ENCODE peak calls at places on chromosomes 7 and 10, in four cellular contexts. N is HuH-7; V is D341Med; W is CD4-positive, alpha-beta T cell. H is an unnamed sample.

GRCh38 chr10:52950578-52950977 is 178.0 kb upstream of the MBL2 start:
- DNase-seq in N (no peak), V (no peak), W (no peak), H (no peak)

GRCh38 chr10:31242902-31243301 is 76.1 kb upstream of the ZEB1 start:
- DNase-seq in V (no peak), W (no peak), N (no peak), H (no peak)

GRCh38 chr10:124731551-124731950 is 12.6 kb downstream of the FAM53B start:
- DNase-seq in N (no peak), V (no peak), W (no peak), H (no peak)

GRCh38 chr10:94075521-94075920 is 81.8 kb downstream of the PLCE1 start:
- DNase-seq in V (no peak), N (no peak), W (no peak), H (no peak)

GRCh38 chr10:94571528-94571927 is 25.9 kb downstream of the HELLS start:
- DNase-seq in N (no peak), W (no peak), V (no peak), H (no peak)

GRCh38 chr7:137985897-137986251 is 16.0 kb downstream of the CREB3L2 start:
- DNase-seq in N (no peak), V (no peak), W (no peak), H (no peak)

GRCh38 chr10:128124813-128125403 is 1.3 kb downstream of the MKI67 start:
- DNase-seq in V (peak; percentile 22), N (no peak), W (no peak), H (no peak)

GRCh38 chr7:77222819-77223218 is 23.2 kb upstream of the FGL2 start:
- DNase-seq in V (no peak), N (no peak), W (no peak), H (no peak)

GRCh38 chr10:105594301-105594700 is 953.2 kb downstream of the SORCS3 start:
- DNase-seq in W (no peak), N (no peak), V (no peak), H (no peak)

GRCh38 chr10:23280420-23281043 is 64.1 kb downstream of the C10orf67 start:
- DNase-seq in N (no peak), W (no peak), V (no peak), H (no peak)